ENCODE peak calls at places on chromosomes 5 and 9, in nine cellular contexts. O is astrocyte; Z is neuronal stem cell; Q is upper lobe of right lung; C is CD8-positive, alpha-beta memory T cell; U is psoas muscle; W is SJCRH30; S is lung; Y is uterus. R is an unnamed sample.

GRCh38 chr9:90854637-90855036 is 53.0 kb downstream of the SYK start:
- DNase-seq in U (no peak), Y (no peak), O (no peak), C (no peak), W (no peak), S (no peak), Q (peak), Z (no peak), R (no peak)

GRCh38 chr5:135326296-135327240 is 72.5 kb downstream of the MACROH2A1 start:
- DNase-seq in C (no peak), U (no peak), S (no peak), Q (no peak), O (no peak), Y (no peak), Z (no peak), W (no peak), R (no peak)

GRCh38 chr9:28093141-28093540 is 519.9 kb upstream of the C9orf72 start:
- DNase-seq in Y (no peak), S (no peak), Q (no peak), O (no peak), Z (no peak), U (no peak), W (no peak), C (no peak), R (no peak)

GRCh38 chr5:106610041-106610440 is 1060.7 kb downstream of the EFNA5 start:
- DNase-seq in S (no peak), U (no peak), Z (no peak), C (no peak), O (no peak), W (no peak), Q (no peak), Y (no peak), R (no peak)

GRCh38 chr9:126423022-126423708 is 96.5 kb downstream of the MVB12B start:
- DNase-seq in O (no peak), S (no peak), Q (no peak), U (no peak), W (no peak), C (no peak), Z (no peak), Y (no peak), R (peak)

GRCh38 chr9:33851301-33851700 is 34.3 kb downstream of the UBE2R2 start:
- DNase-seq in Y (no peak), W (no peak), U (no peak), O (no peak), S (no peak), C (no peak), Z (no peak), Q (no peak), R (no peak)

GRCh38 chr5:135697251-135697958 is 118.6 kb upstream of the CXCL14 start:
- DNase-seq in Y (no peak), Q (no peak), W (no peak), C (no peak), O (no peak), S (peak), U (no peak), Z (no peak), R (no peak)

GRCh38 chr5:8013951-8014844 is 145.2 kb downstream of the MTRR start:
- DNase-seq in U (no peak), Z (no peak), Q (no peak), Y (no peak), O (peak), W (no peak), C (no peak), S (no peak), R (no peak)

GRCh38 chr5:178213748-178214151 is 9.4 kb downstream of the HNRNPAB start:
- DNase-seq in U (no peak), S (no peak), O (no peak), Y (no peak), W (no peak), C (no peak), Z (no peak), Q (no peak), R (no peak)

GRCh38 chr9:5958273-5958672 is 57.2 kb downstream of the RANBP6 start:
- DNase-seq in W (no peak), Q (no peak), Z (no peak), O (no peak), Y (no peak), C (no peak), S (no peak), U (no peak), R (no peak)

GRCh38 chr5:177431317-177432142 is 5.1 kb downstream of the GRK6 start:
- DNase-seq in U (peak), Z (no peak), W (no peak), Q (peak), S (peak), C (peak), O (no peak), Y (no peak), R (peak)

GRCh38 chr5:100644206-100644605 is 109.0 kb downstream of the FAM174A start:
- DNase-seq in C (no peak), Y (no peak), U (no peak), W (no peak), O (no peak), Z (no peak), Q (no peak), S (no peak), R (no peak)

GRCh38 chr9:13267743-13268142 is 11.7 kb downstream of the MPDZ start:
- DNase-seq in Y (no peak), U (no peak), S (no peak), W (no peak), Z (no peak), C (no peak), O (peak), Q (no peak), R (no peak)

GRCh38 chr5:14406554-14406849 is 175.1 kb upstream of the OTULINL start:
- DNase-seq in Y (no peak), O (peak), C (no peak), U (no peak), Q (no peak), W (no peak), Z (no peak), S (no peak), R (no peak)

DNA sequence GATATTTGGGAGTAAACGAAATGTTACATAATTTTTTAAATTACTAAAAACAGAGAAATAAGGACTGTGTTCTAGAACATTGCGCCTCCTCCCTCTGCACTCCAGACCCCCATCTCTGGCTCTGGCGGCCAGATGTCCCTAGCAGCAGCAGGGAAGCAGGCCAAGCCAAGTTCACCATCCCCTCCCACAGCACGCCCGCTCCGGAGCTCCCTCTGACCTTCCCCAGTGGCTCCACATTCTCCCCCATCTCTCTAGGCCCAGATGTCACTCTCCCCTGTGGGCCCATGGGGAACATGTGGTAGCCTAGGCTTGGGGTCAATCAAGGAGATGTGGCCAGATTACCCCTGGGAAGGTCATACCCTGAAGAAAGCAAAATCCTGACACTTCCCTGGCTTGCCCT is 6.3 kb upstream of the WNK2 start:
- DNase-seq in O (no peak), Y (no peak), C (no peak), U (no peak), Q (no peak), Z (no peak), S (no peak), W (no peak), R (no peak)
- H3K27ac ChIP-seq in O (no peak), Y (no peak), C (no peak), U (no peak), Q (no peak), Z (no peak), S (no peak), W (no peak), R (no peak)

DNA sequence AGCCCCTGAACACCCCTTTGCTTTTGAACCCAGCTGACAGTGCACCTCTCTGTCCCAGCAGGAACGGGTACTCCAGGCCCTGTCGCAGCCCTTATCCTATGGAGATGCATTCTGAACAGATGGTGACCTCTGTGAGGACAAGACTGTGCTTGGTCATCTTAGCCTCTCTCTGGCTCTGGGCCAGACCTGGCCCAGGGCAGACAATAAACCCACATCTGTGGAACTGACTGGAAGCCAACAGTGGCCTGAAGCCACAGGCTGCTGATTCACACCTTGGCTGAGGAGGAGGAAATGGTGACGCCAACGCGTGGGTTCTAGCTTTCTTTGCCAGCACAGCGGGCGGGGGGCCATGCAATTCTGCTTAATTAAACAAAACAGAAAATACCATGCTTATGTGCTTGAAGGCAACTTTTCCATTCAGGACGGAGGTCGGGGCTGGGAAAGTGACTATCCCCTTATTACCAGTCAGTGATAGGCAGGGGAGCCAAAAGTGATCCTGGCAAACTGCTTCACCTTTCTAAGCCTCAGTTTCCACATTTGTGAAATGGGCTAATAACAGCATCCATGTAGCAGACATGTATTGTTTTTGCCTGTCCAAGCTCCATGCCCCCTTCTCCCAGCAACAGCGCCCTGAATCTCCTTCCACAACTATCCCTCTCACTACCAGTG is 10.8 kb downstream of the SH3PXD2B start:
- DNase-seq in U (peak), Q (no peak), C (no peak), Y (peak), W (peak), S (peak), Z (no peak), O (peak), R (no peak)
- H3K27ac ChIP-seq in U (peak), Q (peak), C (no peak), Y (peak), W (peak), S (peak), Z (no peak), O (peak), R (no peak)

DNA sequence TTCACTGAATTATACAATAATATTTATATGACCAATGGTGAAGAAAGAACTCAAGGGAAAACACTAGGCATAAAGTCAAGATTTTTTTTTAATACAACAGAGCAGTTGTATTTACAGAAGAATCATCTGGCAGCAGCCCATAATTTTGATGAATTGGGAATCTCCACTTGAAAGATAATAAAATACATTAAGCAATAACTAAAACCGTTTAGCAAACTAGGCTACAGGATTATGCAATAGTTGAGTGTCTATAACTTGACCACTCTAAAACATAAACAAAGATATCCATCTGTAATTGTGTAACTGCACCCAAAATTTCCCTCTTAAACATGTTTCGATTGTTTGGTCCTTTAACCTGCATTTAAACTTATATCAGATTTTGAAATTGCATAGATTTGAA is 80.8 kb downstream of the SNCAIP start:
- DNase-seq in Y (no peak), U (no peak), C (no peak), O (no peak), W (no peak), S (no peak), Z (no peak), Q (no peak), R (no peak)
- H3K27ac ChIP-seq in Y (no peak), U (no peak), C (no peak), O (no peak), W (no peak), S (no peak), Z (no peak), Q (no peak), R (no peak)

GRCh38 chr5:131156971-131157370 is 8.1 kb downstream of the HINT1 start:
- DNase-seq in Q (no peak), U (no peak), Z (no peak), W (no peak), S (no peak), O (no peak), C (no peak), Y (no peak), R (no peak)

GRCh38 chr5:131164161-131164930 is 710 bp downstream of the HINT1 start:
- DNase-seq in C (peak), O (peak), Q (peak), U (peak), W (peak), S (peak), Y (peak), Z (peak), R (peak)

GRCh38 chr5:131163315-131164119 is 1.5 kb downstream of the HINT1 start:
- DNase-seq in S (no peak), Y (no peak), O (peak), U (no peak), C (no peak), Q (no peak), W (no peak), Z (no peak), R (no peak)

GRCh38 chr5:131156385-131156784 is 8.7 kb downstream of the HINT1 start:
- DNase-seq in Y (no peak), U (no peak), C (no peak), Z (no peak), O (no peak), W (no peak), S (no peak), Q (no peak), R (no peak)

GRCh38 chr5:131160134-131160533 is 4.9 kb downstream of the HINT1 start:
- DNase-seq in Y (no peak), W (no peak), S (no peak), U (no peak), O (no peak), Z (no peak), Q (no peak), C (no peak), R (no peak)
- H3K27ac ChIP-seq in Y (no peak), W (no peak), S (no peak), U (no peak), O (no peak), Z (no peak), Q (no peak), C (no peak), R (no peak)

DNA sequence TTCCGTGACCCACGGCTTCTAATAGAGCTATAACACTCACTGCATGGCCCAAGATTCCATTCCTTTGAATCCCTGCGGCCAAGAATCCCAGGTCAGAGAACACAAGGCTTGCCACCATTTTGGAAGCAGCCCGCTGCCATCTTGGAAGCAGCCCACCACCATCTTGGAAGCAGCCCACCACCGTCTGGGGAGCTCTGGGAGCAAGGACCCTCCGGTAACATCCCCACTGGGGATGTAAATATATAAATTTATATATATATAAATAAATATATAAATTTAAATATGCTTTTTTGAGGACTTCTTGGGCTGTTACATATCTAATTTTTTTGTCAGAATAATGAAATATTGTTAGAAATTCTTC is 122.4 kb downstream of the FAM170A start:
- DNase-seq in U (no peak), Z (no peak), Y (no peak), W (no peak), O (no peak), S (no peak), C (no peak), Q (no peak), R (no peak)
- H3K27ac ChIP-seq in U (no peak), Z (no peak), Y (no peak), W (no peak), O (no peak), S (no peak), C (no peak), Q (no peak), R (no peak)

GRCh38 chr9:130712564-130713285 is 19.1 kb downstream of the EXOSC2 start:
- DNase-seq in C (peak), U (peak), Z (peak), O (peak), Q (peak), W (peak), Y (peak), S (peak), R (peak)

GRCh38 chr9:130713286-130713975 is 19.9 kb downstream of the EXOSC2 start:
- DNase-seq in C (no peak), Y (no peak), U (peak), S (peak), O (no peak), Z (no peak), W (peak), Q (no peak), R (no peak)

GRCh38 chr9:130715270-130716077 is 21.9 kb downstream of the EXOSC2 start:
- DNase-seq in W (no peak), Z (no peak), S (no peak), C (no peak), O (peak), U (no peak), Y (no peak), Q (no peak), R (no peak)

GRCh38 chr9:130711469-130711868 is 17.9 kb downstream of the EXOSC2 start:
- DNase-seq in U (no peak), Y (no peak), O (no peak), Q (no peak), C (no peak), W (no peak), Z (no peak), S (no peak), R (no peak)

DNA sequence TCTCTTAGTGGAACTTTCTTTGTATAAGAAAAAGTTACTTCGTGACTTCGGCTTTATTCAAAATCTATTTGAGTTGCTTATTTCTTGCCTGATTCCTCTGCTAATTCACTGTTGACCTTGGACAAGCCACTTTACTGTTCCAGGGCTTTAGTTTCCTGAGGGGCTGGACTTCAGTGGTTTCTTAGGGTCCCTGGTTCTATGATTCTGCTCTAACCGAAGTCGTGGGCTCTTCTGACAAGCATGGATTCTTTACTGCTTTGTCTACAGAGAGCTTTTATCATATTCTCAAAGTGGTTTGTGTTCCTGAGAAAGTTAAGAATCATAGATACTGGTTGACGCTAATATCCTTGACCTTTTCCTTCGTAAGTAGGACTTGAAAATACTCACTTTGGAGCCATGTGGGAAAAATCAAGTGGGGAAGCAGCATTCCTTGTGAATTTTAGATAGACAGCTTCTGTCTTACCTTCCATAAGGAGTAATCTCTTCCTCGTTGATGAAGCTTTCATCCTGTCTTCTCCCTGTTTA is 21.1 kb downstream of the EXOSC2 start:
- DNase-seq in U (no peak), O (peak), S (no peak), Y (no peak), C (no peak), Z (no peak), Q (no peak), W (no peak), R (no peak)
- H3K27ac ChIP-seq in U (peak), O (peak), S (peak), Y (no peak), C (peak), Z (no peak), Q (no peak), W (no peak), R (peak)

GRCh38 chr9:137482094-137482781 is 23.1 kb upstream of the NSMF start:
- DNase-seq in U (peak), S (no peak), Q (peak), Z (no peak), C (no peak), W (peak), O (peak), Y (peak), R (no peak)
- H3K27ac ChIP-seq in U (peak), S (no peak), Q (no peak), Z (no peak), C (no peak), W (no peak), O (no peak), Y (peak), R (no peak)